ENCODE peak calls at places on chromosomes 4 and X, in ten cellular contexts. P, T, V, M, C, B, I, D, A and K are unnamed samples.

GRCh38 chr4:83617371-83618021 is 81.6 kb downstream of the GPAT3 start:
- DNase-seq in P (no peak), T (no peak), V (no peak), M (no peak), C (no peak), B (no peak), I (no peak), D (no peak), A (no peak), K (no peak)

GRCh38 chrX:12974217-12974796 is 603 bp upstream of the TMSB4X start:
- DNase-seq in P (peak; percentile 80), T (peak; percentile 68), V (peak; percentile 50), M (peak; percentile 61), C (peak; percentile 54), B (peak; percentile 67), I (no peak), D (peak; percentile 33), A (peak; percentile 57), K (peak; percentile 85)

GRCh38 chr4:100261346-100261745 is 71.1 kb upstream of the DDIT4L start:
- DNase-seq in P (no peak), T (no peak), V (no peak), M (no peak), C (no peak), B (no peak), I (no peak), D (no peak), A (no peak), K (no peak)

GRCh38 chrX:54978448-54978847 is 15.5 kb downstream of the PFKFB1 start:
- DNase-seq in P (no peak), T (no peak), V (no peak), M (no peak), C (no peak), B (no peak), I (no peak), D (no peak), A (no peak), K (peak; percentile 66)

GRCh38 chrX:104697264-104697663 is 131.3 kb downstream of the IL1RAPL2 start:
- DNase-seq in P (no peak), T (no peak), V (no peak), M (no peak), C (no peak), B (no peak), I (no peak), D (no peak), A (no peak), K (no peak)

GRCh38 chr4:87117730-87118075 is 102.7 kb downstream of the KLHL8 start:
- DNase-seq in P (no peak), T (no peak), V (no peak), M (no peak), C (no peak), B (no peak), I (no peak), D (no peak), A (no peak), K (no peak)

GRCh38 chr4:6270691-6271121 is 1.1 kb downstream of the WFS1 start:
- DNase-seq in P (no peak), T (no peak), V (no peak), M (no peak), C (peak; percentile 64), B (no peak), I (no peak), D (no peak), A (peak; percentile 72), K (peak; percentile 40)

GRCh38 chr4:4392501-4393183 is 5.7 kb downstream of the NSG1 start:
- DNase-seq in P (no peak), T (peak; percentile 80), V (no peak), M (no peak), C (no peak), B (no peak), I (no peak), D (no peak), A (no peak), K (no peak)

GRCh38 chrX:142804085-142804484 is 221.6 kb upstream of the SPANXN4 start:
- DNase-seq in P (no peak), T (no peak), V (no peak), M (no peak), C (no peak), B (no peak), I (no peak), D (no peak), A (no peak), K (peak; percentile 0)

GRCh38 chr4:156673483-156673882 is 298.1 kb downstream of the PDGFC start:
- DNase-seq in P (no peak), T (no peak), V (no peak), M (no peak), C (no peak), B (peak; percentile 32), I (no peak), D (no peak), A (no peak), K (no peak)

GRCh38 chr4:8694651-8695151 is 102.1 kb downstream of the CPZ start:
- DNase-seq in P (peak; percentile 32), T (peak; percentile 15), V (no peak), M (no peak), C (no peak), B (no peak), I (no peak), D (no peak), A (no peak), K (no peak)

GRCh38 chrX:47222776-47223350 is 4.4 kb downstream of the CDK16 start:
- DNase-seq in P (no peak), T (no peak), V (no peak), M (no peak), C (no peak), B (no peak), I (no peak), D (no peak), A (no peak), K (no peak)

GRCh38 chr4:4542824-4543485 is 1.1 kb upstream of the STX18 start:
- DNase-seq in P (no peak), T (no peak), V (no peak), M (no peak), C (no peak), B (no peak), I (no peak), D (no peak), A (no peak), K (no peak)

GRCh38 chrX:43892471-43892870 is 10.2 kb upstream of the MAOB start:
- DNase-seq in P (no peak), T (no peak), V (no peak), M (no peak), C (no peak), B (no peak), I (no peak), D (no peak), A (no peak), K (no peak)

GRCh38 chr4:158938462-158939044 is 164.3 kb upstream of the RAPGEF2 start:
- DNase-seq in P (no peak), T (no peak), V (no peak), M (no peak), C (no peak), B (no peak), I (no peak), D (no peak), A (no peak), K (no peak)

GRCh38 chr4:19791422-19792113 is 460.1 kb upstream of the SLIT2 start:
- DNase-seq in P (no peak), T (no peak), V (no peak), M (no peak), C (no peak), B (no peak), I (no peak), D (no peak), A (no peak), K (no peak)

GRCh38 chrX:112901821-112902732 is 61.4 kb upstream of the AMOT start:
- DNase-seq in P (no peak), T (no peak), V (no peak), M (no peak), C (no peak), B (no peak), I (no peak), D (no peak), A (no peak), K (no peak)

GRCh38 chr4:127616898-127617297 is 15.9 kb upstream of the INTU start:
- DNase-seq in P (no peak), T (no peak), V (no peak), M (no peak), C (no peak), B (no peak), I (no peak), D (no peak), A (no peak), K (no peak)

GRCh38 chrX:120144178-120144844 is 14.1 kb upstream of the RHOXF2 start:
- DNase-seq in P (peak; percentile 65), T (no peak), V (no peak), M (no peak), C (no peak), B (no peak), I (no peak), D (no peak), A (no peak), K (no peak)

GRCh38 chr4:48891028-48891619 is 15.4 kb downstream of the OCIAD2 start:
- DNase-seq in P (no peak), T (no peak), V (no peak), M (no peak), C (no peak), B (no peak), I (no peak), D (no peak), A (no peak), K (no peak)

GRCh38 chrX:19571708-19572107 is 56.4 kb upstream of the MAP3K15 start:
- DNase-seq in P (no peak), T (no peak), V (no peak), M (no peak), C (no peak), B (no peak), I (no peak), D (no peak), A (no peak), K (no peak)

GRCh38 chr4:6042293-6043063 is 24.2 kb upstream of the C4orf50 start:
- DNase-seq in P (no peak), T (no peak), V (no peak), M (no peak), C (no peak), B (no peak), I (no peak), D (no peak), A (no peak), K (no peak)

GRCh38 chr4:107153228-107153627 is 117.1 kb upstream of the DKK2 start:
- DNase-seq in P (no peak), T (no peak), V (no peak), M (no peak), C (no peak), B (no peak), I (no peak), D (no peak), A (no peak), K (no peak)

GRCh38 chrX:104254442-104255115 is at the start of gene ESX1:
- DNase-seq in P (no peak), T (no peak), V (no peak), M (no peak), C (no peak), B (peak; percentile 6), I (no peak), D (no peak), A (no peak), K (no peak)

GRCh38 chr4:9703391-9703790 is 78.0 kb upstream of the DRD5 start:
- DNase-seq in P (peak; percentile 52), T (peak; percentile 54), V (peak; percentile 44), M (no peak), C (no peak), B (peak; percentile 26), I (peak; percentile 53), D (peak; percentile 26), A (no peak), K (peak; percentile 51)

GRCh38 chrX:47191331-47191730 is 2.3 kb upstream of the UBA1 start:
- DNase-seq in P (no peak), T (no peak), V (peak; percentile 48), M (no peak), C (no peak), B (peak; percentile 11), I (peak; percentile 47), D (no peak), A (no peak), K (peak; percentile 11)

GRCh38 chrX:134654398-134655012 is 3.8 kb downstream of the PLAC1 start:
- DNase-seq in P (no peak), T (no peak), V (no peak), M (no peak), C (no peak), B (no peak), I (no peak), D (no peak), A (no peak), K (no peak)

GRCh38 chrX:13151806-13152510 is 107.5 kb upstream of the FAM9C start:
- DNase-seq in P (no peak), T (no peak), V (peak; percentile 17), M (no peak), C (peak; percentile 18), B (no peak), I (peak; percentile 68), D (no peak), A (peak; percentile 12), K (no peak)